ENCODE peak calls at places on chromosomes 3 and 15, in nine cellular contexts. S, K, M, F, E, I, H, D and W are unnamed samples.

GRCh38 chr3:53254190-53254809 is 1.5 kb downstream of the TKT start:
- DNase-seq in S (no peak), K (peak), M (no peak), F (peak), E (no peak), I (peak), H (no peak), D (no peak), W (no peak)

GRCh38 chr3:42902257-42902656 is 3.7 kb upstream of the ZNF662 start:
- DNase-seq in S (no peak), K (no peak), M (no peak), F (no peak), E (no peak), I (no peak), H (no peak), D (no peak), W (no peak)

GRCh38 chr15:87293016-87293415 is 963.5 kb downstream of the NTRK3 start:
- DNase-seq in S (no peak), K (no peak), M (no peak), F (no peak), E (no peak), I (no peak), H (no peak), D (no peak), W (no peak)

GRCh38 chr15:59519329-59519728 is 81.3 kb downstream of the FAM81A start:
- DNase-seq in S (no peak), K (no peak), M (no peak), F (no peak), E (no peak), I (no peak), H (no peak), D (no peak), W (no peak)

GRCh38 chr3:176974303-176974702 is 223.0 kb downstream of the TBL1XR1 start:
- DNase-seq in S (no peak), K (no peak), M (no peak), F (no peak), E (no peak), I (no peak), H (no peak), D (no peak), W (no peak)

GRCh38 chr3:105846809-105847208 is 22.0 kb downstream of the CBLB start:
- DNase-seq in S (no peak), K (no peak), M (no peak), F (no peak), E (no peak), I (no peak), H (no peak), D (no peak), W (no peak)

GRCh38 chr3:169607909-169608308 is 55.6 kb downstream of the MECOM start:
- DNase-seq in S (no peak), K (no peak), M (no peak), F (no peak), E (no peak), I (no peak), H (no peak), D (no peak), W (no peak)

GRCh38 chr3:151067158-151067557 is 18.3 kb upstream of the MED12L start:
- DNase-seq in S (no peak), K (peak), M (no peak), F (no peak), E (no peak), I (no peak), H (no peak), D (no peak), W (no peak)

GRCh38 chr3:103002447-103002846 is 567.6 kb downstream of the ZPLD1 start:
- DNase-seq in S (no peak), K (no peak), M (peak), F (no peak), E (no peak), I (no peak), H (no peak), D (no peak), W (no peak)

GRCh38 chr3:183809209-183809608 is 16.2 kb downstream of the MAP6D1 start:
- DNase-seq in S (no peak), K (no peak), M (no peak), F (no peak), E (no peak), I (no peak), H (no peak), D (no peak), W (no peak)

GRCh38 chr3:97821413-97821809 is 400 bp upstream of the CRYBG3 start:
- DNase-seq in S (no peak), K (peak), M (peak), F (peak), E (peak), I (no peak), H (peak), D (peak), W (no peak)

GRCh38 chr3:132721479-132722164 is 587 bp downstream of the NPHP3 start:
- DNase-seq in S (peak), K (peak), M (peak), F (peak), E (peak), I (peak), H (no peak), D (peak), W (peak)

GRCh38 chr3:154779571-154779970 is 300.5 kb upstream of the MME start:
- DNase-seq in S (no peak), K (no peak), M (peak), F (no peak), E (no peak), I (peak), H (no peak), D (no peak), W (no peak)

GRCh38 chr3:129688310-129688895 is 81.9 kb upstream of the PLXND1 start:
- DNase-seq in S (peak), K (peak), M (peak), F (peak), E (peak), I (peak), H (no peak), D (peak), W (peak)

GRCh38 chr3:43053291-43053690 is 52.6 kb downstream of the POMGNT2 start:
- DNase-seq in S (no peak), K (no peak), M (no peak), F (no peak), E (no peak), I (no peak), H (no peak), D (no peak), W (no peak)

GRCh38 chr3:21621396-21621695 is 129.7 kb downstream of the ZNF385D start:
- DNase-seq in S (peak), K (no peak), M (no peak), F (no peak), E (no peak), I (peak), H (no peak), D (no peak), W (no peak)

GRCh38 chr15:82554857-82555256 is 14.6 kb upstream of the RPS17 start:
- DNase-seq in S (no peak), K (no peak), M (no peak), F (no peak), E (no peak), I (no peak), H (no peak), D (no peak), W (no peak)

GRCh38 chr15:91407237-91407889 is 307.3 kb downstream of the SV2B start:
- DNase-seq in S (no peak), K (peak), M (no peak), F (no peak), E (no peak), I (no peak), H (no peak), D (no peak), W (no peak)

GRCh38 chr15:68930268-68931022 is at the start of gene SPESP1:
- DNase-seq in S (peak), K (peak), M (peak), F (peak), E (peak), I (peak), H (no peak), D (peak), W (no peak)

GRCh38 chr3:10806001-10806400 is 10.0 kb upstream of the SLC6A11 start:
- DNase-seq in S (no peak), K (peak), M (no peak), F (no peak), E (no peak), I (no peak), H (no peak), D (no peak), W (no peak)

GRCh38 chr3:16146015-16146730 is 28.3 kb upstream of the GALNT15 start:
- DNase-seq in S (no peak), K (no peak), M (no peak), F (no peak), E (no peak), I (peak), H (no peak), D (no peak), W (no peak)

GRCh38 chr3:78937486-78937885 is 830.3 kb downstream of the ROBO1 start:
- DNase-seq in S (no peak), K (no peak), M (no peak), F (no peak), E (no peak), I (no peak), H (no peak), D (no peak), W (no peak)

GRCh38 chr3:197022405-197023231 is 7.0 kb downstream of the MELTF start:
- DNase-seq in S (no peak), K (no peak), M (no peak), F (peak), E (no peak), I (no peak), H (no peak), D (no peak), W (no peak)

GRCh38 chr15:70245932-70246622 is 148.4 kb upstream of the TLE3 start:
- DNase-seq in S (no peak), K (no peak), M (no peak), F (peak), E (no peak), I (peak), H (no peak), D (no peak), W (no peak)

GRCh38 chr3:47394867-47395266 is 14.0 kb downstream of the PTPN23 start:
- DNase-seq in S (no peak), K (peak), M (no peak), F (no peak), E (no peak), I (no peak), H (no peak), D (no peak), W (no peak)

GRCh38 chr15:68666120-68666811 is 87.5 kb downstream of the CORO2B start:
- DNase-seq in S (no peak), K (peak), M (no peak), F (peak), E (peak), I (no peak), H (no peak), D (no peak), W (peak)

GRCh38 chr3:194816748-194817591 is 131.3 kb downstream of the FAM43A start:
- DNase-seq in S (no peak), K (no peak), M (no peak), F (no peak), E (no peak), I (no peak), H (no peak), D (no peak), W (no peak)

GRCh38 chr3:40044487-40044886 is 235.1 kb downstream of the MYRIP start:
- DNase-seq in S (peak), K (no peak), M (no peak), F (no peak), E (no peak), I (peak), H (no peak), D (no peak), W (no peak)

GRCh38 chr3:40309925-40310635 is 573 bp downstream of the EIF1B start:
- DNase-seq in S (no peak), K (peak), M (peak), F (peak), E (peak), I (peak), H (peak), D (peak), W (peak)

GRCh38 chr15:71131601-71132357 is 16.5 kb downstream of the THSD4 start:
- DNase-seq in S (no peak), K (no peak), M (no peak), F (no peak), E (no peak), I (no peak), H (no peak), D (no peak), W (no peak)

GRCh38 chr3:38110314-38111050 is 26.4 kb downstream of the ACAA1 start:
- DNase-seq in S (no peak), K (no peak), M (no peak), F (peak), E (no peak), I (no peak), H (no peak), D (no peak), W (no peak)

GRCh38 chr3:195221015-195221853 is 49.7 kb downstream of the XXYLT1 start:
- DNase-seq in S (no peak), K (no peak), M (peak), F (peak), E (peak), I (peak), H (no peak), D (no peak), W (no peak)

GRCh38 chr15:89656116-89656815 is 999 bp upstream of the KIF7 start:
- DNase-seq in S (no peak), K (no peak), M (no peak), F (peak), E (no peak), I (peak), H (no peak), D (no peak), W (no peak)

GRCh38 chr3:567488-568173 is 371.1 kb downstream of the CHL1 start:
- DNase-seq in S (no peak), K (no peak), M (no peak), F (no peak), E (no peak), I (no peak), H (no peak), D (no peak), W (no peak)

GRCh38 chr3:61807865-61808276 is 246.5 kb downstream of the PTPRG start:
- DNase-seq in S (no peak), K (peak), M (no peak), F (no peak), E (no peak), I (peak), H (no peak), D (no peak), W (peak)

GRCh38 chr3:177894021-177894690 is 642.1 kb upstream of the KCNMB2 start:
- DNase-seq in S (no peak), K (no peak), M (no peak), F (no peak), E (no peak), I (peak), H (no peak), D (no peak), W (no peak)

GRCh38 chr15:38530113-38530512 is 34.5 kb downstream of the RASGRP1 start:
- DNase-seq in S (no peak), K (no peak), M (no peak), F (no peak), E (no peak), I (no peak), H (no peak), D (no peak), W (no peak)

GRCh38 chr15:42373936-42374335 is 14.6 kb downstream of the CAPN3 start:
- DNase-seq in S (no peak), K (no peak), M (no peak), F (no peak), E (no peak), I (no peak), H (no peak), D (no peak), W (no peak)